ENCODE peak calls at places on chromosomes 13 and 19, in six cellular contexts. One of them, this sample, is unnamed.

GRCh38 chr13:30763786-30764440 is 28.6 kb downstream of the ALOX5AP start:
- DNase-seq in ovary: no peak
- DNase-seq in GM12865: no peak
- DNase-seq in ascending aorta: no peak
- DNase-seq in fibroblast of pulmonary artery: peak; percentile 47
- DNase-seq in neural crest cell: no peak
- DNase-seq in this sample: no peak

GRCh38 chr19:20513179-20513934 is 52.2 kb downstream of the ZNF737 start:
- DNase-seq in ovary: no peak
- DNase-seq in GM12865: no peak
- DNase-seq in ascending aorta: no peak
- DNase-seq in fibroblast of pulmonary artery: no peak
- DNase-seq in neural crest cell: no peak
- DNase-seq in this sample: no peak

GRCh38 chr13:108595416-108596257 is 33.8 kb upstream of the MYO16 start:
- DNase-seq in ovary: no peak
- DNase-seq in GM12865: peak; percentile 14
- DNase-seq in ascending aorta: no peak
- DNase-seq in fibroblast of pulmonary artery: no peak
- DNase-seq in neural crest cell: no peak
- DNase-seq in this sample: no peak

GRCh38 chr13:43348397-43348796 is 325.0 kb downstream of the DNAJC15 start:
- DNase-seq in ovary: no peak
- DNase-seq in GM12865: no peak
- DNase-seq in ascending aorta: no peak
- DNase-seq in fibroblast of pulmonary artery: peak; percentile 36
- DNase-seq in neural crest cell: no peak
- DNase-seq in this sample: peak; percentile 12

GRCh38 chr13:36453518-36453917 is 21.2 kb downstream of the CCNA1 start:
- DNase-seq in ovary: no peak
- DNase-seq in GM12865: no peak
- DNase-seq in ascending aorta: no peak
- DNase-seq in fibroblast of pulmonary artery: peak; percentile 53
- DNase-seq in neural crest cell: no peak
- DNase-seq in this sample: no peak

GRCh38 chr13:109336730-109337129 is 449.7 kb downstream of the IRS2 start:
- DNase-seq in ovary: no peak
- DNase-seq in GM12865: no peak
- DNase-seq in ascending aorta: no peak
- DNase-seq in fibroblast of pulmonary artery: peak; percentile 77
- DNase-seq in neural crest cell: no peak
- DNase-seq in this sample: peak; percentile 76

GRCh38 chr13:73803997-73804396 is 330.2 kb downstream of the KLF12 start:
- DNase-seq in ovary: no peak
- DNase-seq in GM12865: no peak
- DNase-seq in ascending aorta: no peak
- DNase-seq in fibroblast of pulmonary artery: peak; percentile 13
- DNase-seq in neural crest cell: no peak
- DNase-seq in this sample: peak; percentile 88

GRCh38 chr13:72383646-72384045 is 343.8 kb downstream of the MZT1 start:
- DNase-seq in ovary: no peak
- DNase-seq in GM12865: no peak
- DNase-seq in ascending aorta: no peak
- DNase-seq in fibroblast of pulmonary artery: no peak
- DNase-seq in neural crest cell: no peak
- DNase-seq in this sample: no peak

GRCh38 chr13:40442826-40443225 is 223.6 kb downstream of the FOXO1 start:
- DNase-seq in ovary: no peak
- DNase-seq in GM12865: no peak
- DNase-seq in ascending aorta: no peak
- DNase-seq in fibroblast of pulmonary artery: no peak
- DNase-seq in neural crest cell: no peak
- DNase-seq in this sample: no peak

GRCh38 chr13:111398715-111399299 is 78.4 kb downstream of the TEX29 start:
- DNase-seq in ovary: no peak
- DNase-seq in GM12865: no peak
- DNase-seq in ascending aorta: no peak
- DNase-seq in fibroblast of pulmonary artery: no peak
- DNase-seq in neural crest cell: no peak
- DNase-seq in this sample: no peak

GRCh38 chr13:28492527-28493367 is 2.2 kb downstream of the FLT1 start:
- DNase-seq in ovary: no peak
- DNase-seq in GM12865: no peak
- DNase-seq in ascending aorta: no peak
- DNase-seq in fibroblast of pulmonary artery: no peak
- DNase-seq in neural crest cell: no peak
- DNase-seq in this sample: peak; percentile 55

GRCh38 chr13:104984296-104984818 is 1551.1 kb downstream of the EFNB2 start:
- DNase-seq in ovary: no peak
- DNase-seq in GM12865: peak; percentile 90
- DNase-seq in ascending aorta: no peak
- DNase-seq in fibroblast of pulmonary artery: peak; percentile 65
- DNase-seq in neural crest cell: no peak
- DNase-seq in this sample: no peak

GRCh38 chr13:61084983-61085382 is 330.7 kb downstream of the PCDH20 start:
- DNase-seq in ovary: no peak
- DNase-seq in GM12865: no peak
- DNase-seq in ascending aorta: no peak
- DNase-seq in fibroblast of pulmonary artery: no peak
- DNase-seq in neural crest cell: no peak
- DNase-seq in this sample: no peak

GRCh38 chr13:23086951-23087350 is 93.8 kb upstream of the SGCG start:
- DNase-seq in ovary: no peak
- DNase-seq in GM12865: no peak
- DNase-seq in ascending aorta: no peak
- DNase-seq in fibroblast of pulmonary artery: no peak
- DNase-seq in neural crest cell: no peak
- DNase-seq in this sample: no peak

GRCh38 chr13:91540157-91540736 is 141.8 kb downstream of the GPC5 start:
- DNase-seq in ovary: no peak
- DNase-seq in GM12865: no peak
- DNase-seq in ascending aorta: no peak
- DNase-seq in fibroblast of pulmonary artery: no peak
- DNase-seq in neural crest cell: no peak
- DNase-seq in this sample: no peak

GRCh38 chr13:104987621-104988020 is 1547.8 kb downstream of the EFNB2 start:
- DNase-seq in ovary: no peak
- DNase-seq in GM12865: no peak
- DNase-seq in ascending aorta: no peak
- DNase-seq in fibroblast of pulmonary artery: no peak
- DNase-seq in neural crest cell: no peak
- DNase-seq in this sample: no peak

GRCh38 chr19:2415973-2416319 is 11.4 kb downstream of the TIMM13 start:
- DNase-seq in ovary: no peak
- DNase-seq in GM12865: no peak
- DNase-seq in ascending aorta: no peak
- DNase-seq in fibroblast of pulmonary artery: no peak
- DNase-seq in neural crest cell: no peak
- DNase-seq in this sample: no peak

GRCh38 chr13:76266566-76266965 is 619.6 kb downstream of the KCTD12 start:
- DNase-seq in ovary: no peak
- DNase-seq in GM12865: no peak
- DNase-seq in ascending aorta: no peak
- DNase-seq in fibroblast of pulmonary artery: no peak
- DNase-seq in neural crest cell: no peak
- DNase-seq in this sample: no peak

GRCh38 chr19:35292986-35293732 is 1.2 kb downstream of the MAG start:
- DNase-seq in ovary: no peak
- DNase-seq in GM12865: no peak
- DNase-seq in ascending aorta: no peak
- DNase-seq in fibroblast of pulmonary artery: no peak
- DNase-seq in neural crest cell: no peak
- DNase-seq in this sample: no peak

GRCh38 chr19:16319466-16319865 is 5.2 kb upstream of the KLF2 start:
- DNase-seq in ovary: no peak
- DNase-seq in GM12865: no peak
- DNase-seq in ascending aorta: no peak
- DNase-seq in fibroblast of pulmonary artery: peak; percentile 53
- DNase-seq in neural crest cell: no peak
- DNase-seq in this sample: no peak

GRCh38 chr19:2754659-2755447 is 15.0 kb upstream of the SLC39A3 start:
- DNase-seq in ovary: no peak
- DNase-seq in GM12865: no peak
- DNase-seq in ascending aorta: no peak
- DNase-seq in fibroblast of pulmonary artery: no peak
- DNase-seq in neural crest cell: no peak
- DNase-seq in this sample: no peak

GRCh38 chr13:48600374-48601364 is 53.1 kb upstream of the CYSLTR2 start:
- DNase-seq in ovary: peak; percentile 21
- DNase-seq in GM12865: no peak
- DNase-seq in ascending aorta: no peak
- DNase-seq in fibroblast of pulmonary artery: peak; percentile 98
- DNase-seq in neural crest cell: no peak
- DNase-seq in this sample: no peak

GRCh38 chr13:50365300-50365682 is 350.0 kb downstream of the KCNRG start:
- DNase-seq in ovary: no peak
- DNase-seq in GM12865: no peak
- DNase-seq in ascending aorta: no peak
- DNase-seq in fibroblast of pulmonary artery: peak; percentile 66
- DNase-seq in neural crest cell: no peak
- DNase-seq in this sample: no peak

GRCh38 chr19:14139944-14140343 is 3.6 kb upstream of the ASF1B start:
- DNase-seq in ovary: no peak
- DNase-seq in GM12865: no peak
- DNase-seq in ascending aorta: no peak
- DNase-seq in fibroblast of pulmonary artery: no peak
- DNase-seq in neural crest cell: peak; percentile 26
- DNase-seq in this sample: peak; percentile 75

GRCh38 chr13:64551755-64552154 is 2678.4 kb downstream of the PCDH9 start:
- DNase-seq in ovary: no peak
- DNase-seq in GM12865: no peak
- DNase-seq in ascending aorta: no peak
- DNase-seq in fibroblast of pulmonary artery: peak; percentile 82
- DNase-seq in neural crest cell: no peak
- DNase-seq in this sample: peak; percentile 76

GRCh38 chr13:92671821-92672220 is 554.8 kb upstream of the GPC6 start:
- DNase-seq in ovary: no peak
- DNase-seq in GM12865: no peak
- DNase-seq in ascending aorta: no peak
- DNase-seq in fibroblast of pulmonary artery: no peak
- DNase-seq in neural crest cell: no peak
- DNase-seq in this sample: no peak

GRCh38 chr13:38685974-38686571 is 804 bp upstream of the FREM2 start:
- DNase-seq in ovary: no peak
- DNase-seq in GM12865: peak; percentile 15
- DNase-seq in ascending aorta: no peak
- DNase-seq in fibroblast of pulmonary artery: peak; percentile 13
- DNase-seq in neural crest cell: no peak
- DNase-seq in this sample: peak; percentile 6

GRCh38 chr13:46039421-46040036 is 13.0 kb downstream of the ZC3H13 start:
- DNase-seq in ovary: no peak
- DNase-seq in GM12865: no peak
- DNase-seq in ascending aorta: no peak
- DNase-seq in fibroblast of pulmonary artery: no peak
- DNase-seq in neural crest cell: no peak
- DNase-seq in this sample: no peak

GRCh38 chr19:2491130-2491801 is 15.3 kb downstream of the GADD45B start:
- DNase-seq in ovary: no peak
- DNase-seq in GM12865: peak; percentile 51
- DNase-seq in ascending aorta: no peak
- DNase-seq in fibroblast of pulmonary artery: peak; percentile 88
- DNase-seq in neural crest cell: no peak
- DNase-seq in this sample: peak; percentile 85

GRCh38 chr13:30113983-30114491 is 193.3 kb downstream of the KATNAL1 start:
- DNase-seq in ovary: no peak
- DNase-seq in GM12865: no peak
- DNase-seq in ascending aorta: no peak
- DNase-seq in fibroblast of pulmonary artery: no peak
- DNase-seq in neural crest cell: no peak
- DNase-seq in this sample: no peak

GRCh38 chr19:1990230-1991017 is 25.1 kb downstream of the BTBD2 start:
- DNase-seq in ovary: no peak
- DNase-seq in GM12865: no peak
- DNase-seq in ascending aorta: no peak
- DNase-seq in fibroblast of pulmonary artery: no peak
- DNase-seq in neural crest cell: no peak
- DNase-seq in this sample: no peak

GRCh38 chr13:52846567-52847321 is 1.7 kb downstream of the PCDH8 start:
- DNase-seq in ovary: no peak
- DNase-seq in GM12865: no peak
- DNase-seq in ascending aorta: no peak
- DNase-seq in fibroblast of pulmonary artery: peak; percentile 22
- DNase-seq in neural crest cell: peak; percentile 86
- DNase-seq in this sample: no peak
- TF ChIP-seq CTCF in ovary: no peak
- TF ChIP-seq CTCF in GM12865: no peak
- TF ChIP-seq CTCF in ascending aorta: peak; percentile 10
- TF ChIP-seq CTCF in fibroblast of pulmonary artery: peak; percentile 18
- TF ChIP-seq CTCF in neural crest cell: peak; percentile 62
- TF ChIP-seq CTCF in this sample: no peak

GRCh38 chr19:44782729-44783128 is 5.0 kb downstream of the CBLC start:
- DNase-seq in ovary: no peak
- DNase-seq in GM12865: no peak
- DNase-seq in ascending aorta: no peak
- DNase-seq in fibroblast of pulmonary artery: no peak
- DNase-seq in neural crest cell: no peak
- DNase-seq in this sample: no peak
- TF ChIP-seq CTCF in ovary: no peak
- TF ChIP-seq CTCF in GM12865: no peak
- TF ChIP-seq CTCF in ascending aorta: no peak
- TF ChIP-seq CTCF in fibroblast of pulmonary artery: peak; percentile 7
- TF ChIP-seq CTCF in neural crest cell: peak; percentile 14
- TF ChIP-seq CTCF in this sample: no peak

DNA sequence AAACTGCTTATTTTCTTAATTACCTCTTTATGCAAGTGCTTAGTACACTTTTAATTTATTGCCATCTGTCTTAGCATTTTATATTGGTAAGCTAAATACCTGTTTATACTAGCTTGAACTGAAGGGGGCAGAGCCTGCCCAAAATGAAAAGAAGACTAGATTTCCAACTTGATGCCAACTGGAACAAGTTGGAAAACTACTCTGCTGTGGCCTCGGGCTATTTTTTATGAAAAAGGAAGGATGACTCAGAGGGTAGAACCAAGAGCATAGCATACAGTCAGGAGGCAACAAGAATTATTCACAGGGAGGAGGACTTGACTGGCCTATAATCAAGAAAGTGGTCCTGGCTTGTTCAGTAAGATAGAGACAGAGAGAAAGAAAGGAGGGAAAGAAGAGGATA is 150.3 kb downstream of the NDFIP2 start:
- DNase-seq in ovary: no peak
- DNase-seq in GM12865: no peak
- DNase-seq in ascending aorta: no peak
- DNase-seq in fibroblast of pulmonary artery: peak; percentile 89
- DNase-seq in neural crest cell: no peak
- DNase-seq in this sample: peak; percentile 96
- TF ChIP-seq CTCF in ovary: no peak
- TF ChIP-seq CTCF in GM12865: no peak
- TF ChIP-seq CTCF in ascending aorta: no peak
- TF ChIP-seq CTCF in fibroblast of pulmonary artery: peak; percentile 36
- TF ChIP-seq CTCF in neural crest cell: peak; percentile 46
- TF ChIP-seq CTCF in this sample: peak; percentile 68

GRCh38 chr19:29260477-29261317 is 47.7 kb upstream of the UQCRFS1 start:
- DNase-seq in ovary: no peak
- DNase-seq in GM12865: peak; percentile 71
- DNase-seq in ascending aorta: no peak
- DNase-seq in fibroblast of pulmonary artery: peak; percentile 27
- DNase-seq in neural crest cell: peak; percentile 53
- DNase-seq in this sample: no peak
- TF ChIP-seq CTCF in ovary: no peak
- TF ChIP-seq CTCF in GM12865: peak; percentile 60
- TF ChIP-seq CTCF in ascending aorta: no peak
- TF ChIP-seq CTCF in fibroblast of pulmonary artery: peak; percentile 37
- TF ChIP-seq CTCF in neural crest cell: peak; percentile 68
- TF ChIP-seq CTCF in this sample: peak; percentile 75

GRCh38 chr13:67662997-67663396 is 432.9 kb upstream of the PCDH9 start:
- DNase-seq in ovary: no peak
- DNase-seq in GM12865: no peak
- DNase-seq in ascending aorta: no peak
- DNase-seq in fibroblast of pulmonary artery: no peak
- DNase-seq in neural crest cell: no peak
- DNase-seq in this sample: no peak
- TF ChIP-seq CTCF in ovary: no peak
- TF ChIP-seq CTCF in GM12865: no peak
- TF ChIP-seq CTCF in ascending aorta: no peak
- TF ChIP-seq CTCF in fibroblast of pulmonary artery: no peak
- TF ChIP-seq CTCF in neural crest cell: no peak
- TF ChIP-seq CTCF in this sample: no peak